ENCODE peak calls at places on chromosomes 1 and 21, in nine cellular contexts. I is PC-3; J is OCI-LY7; L is progenitor cell of endocrine pancreas; R is endothelial cell of umbilical vein; P is omental fat pad; S is CD8-positive, alpha-beta T cell; D is pancreas; T is RWPE1. V is an unnamed sample.

GRCh38 chr1:152013664-152014237 is 20.1 kb upstream of the S100A10 start:
- DNase-seq in I (peak), J (peak), L (peak), R (peak), P (no peak), S (no peak), D (no peak), T (no peak), V (no peak)

GRCh38 chr1:30756545-30757195 is 904 bp downstream of the LAPTM5 start:
- DNase-seq in I (peak), J (peak), L (no peak), R (peak), P (peak), S (peak), D (no peak), T (peak), V (peak)

GRCh38 chr1:191912517-191912916 is 245.7 kb upstream of the RGS18 start:
- DNase-seq in I (no peak), J (no peak), L (no peak), R (no peak), P (no peak), S (no peak), D (no peak), T (no peak), V (no peak)

GRCh38 chr21:39386194-39386593 is 37.3 kb upstream of the HMGN1 start:
- DNase-seq in I (no peak), J (no peak), L (no peak), R (no peak), P (no peak), S (peak), D (peak), T (no peak), V (no peak)

GRCh38 chr1:241532173-241532553 is at the start of gene KMO:
- DNase-seq in I (peak), J (no peak), L (no peak), R (peak), P (no peak), S (no peak), D (no peak), T (no peak), V (no peak)

GRCh38 chr1:85344256-85344694 is 67.8 kb upstream of the BCL10 start:
- DNase-seq in I (peak), J (peak), L (no peak), R (no peak), P (no peak), S (no peak), D (peak), T (peak), V (no peak)

GRCh38 chr1:156894001-156894400 is 483 bp downstream of the PEAR1 start:
- DNase-seq in I (no peak), J (no peak), L (no peak), R (peak), P (no peak), S (no peak), D (no peak), T (no peak), V (no peak)

GRCh38 chr1:68217060-68217554 is 15.2 kb downstream of the WLS start:
- DNase-seq in I (no peak), J (no peak), L (no peak), R (no peak), P (no peak), S (no peak), D (no peak), T (no peak), V (no peak)

GRCh38 chr1:28775121-28775942 is 36.6 kb upstream of the OPRD1 start:
- DNase-seq in I (no peak), J (no peak), L (peak), R (peak), P (peak), S (peak), D (peak), T (peak), V (no peak)

GRCh38 chr1:32179193-32179442 is 357 bp upstream of the TXLNA start:
- DNase-seq in I (no peak), J (no peak), L (no peak), R (no peak), P (no peak), S (no peak), D (no peak), T (no peak), V (no peak)

GRCh38 chr21:42160950-42161225 is 58.1 kb upstream of the ABCG1 start:
- DNase-seq in I (no peak), J (no peak), L (no peak), R (no peak), P (no peak), S (no peak), D (no peak), T (no peak), V (no peak)

GRCh38 chr1:176141449-176141848 is 65.6 kb downstream of the COP1 start:
- DNase-seq in I (no peak), J (no peak), L (no peak), R (no peak), P (no peak), S (no peak), D (no peak), T (no peak), V (no peak)

GRCh38 chr1:151130837-151131586 is 15.4 kb downstream of the SEMA6C start:
- DNase-seq in I (no peak), J (no peak), L (peak), R (peak), P (peak), S (peak), D (peak), T (peak), V (peak)

GRCh38 chr1:89274431-89274857 is 1.8 kb upstream of the GBP5 start:
- DNase-seq in I (peak), J (no peak), L (no peak), R (no peak), P (no peak), S (no peak), D (no peak), T (peak), V (peak)

GRCh38 chr1:181396171-181396670 is 87.1 kb upstream of the CACNA1E start:
- DNase-seq in I (no peak), J (no peak), L (no peak), R (no peak), P (no peak), S (peak), D (no peak), T (no peak), V (no peak)

GRCh38 chr1:164912290-164912689 is 353.3 kb downstream of the PBX1 start:
- DNase-seq in I (no peak), J (no peak), L (no peak), R (no peak), P (no peak), S (no peak), D (no peak), T (no peak), V (no peak)

GRCh38 chr1:231934797-231935196 is 308.2 kb downstream of the DISC1 start:
- DNase-seq in I (peak), J (no peak), L (no peak), R (peak), P (no peak), S (no peak), D (no peak), T (peak), V (no peak)

GRCh38 chr21:28633803-28634572 is 358.7 kb downstream of the LTN1 start:
- DNase-seq in I (peak), J (no peak), L (no peak), R (peak), P (no peak), S (no peak), D (no peak), T (peak), V (no peak)

GRCh38 chr1:87329756-87330200 is 1.1 kb downstream of the LMO4 start:
- DNase-seq in I (peak), J (no peak), L (no peak), R (peak), P (no peak), S (no peak), D (no peak), T (no peak), V (no peak)

GRCh38 chr1:31509124-31510072 is 66.9 kb upstream of the TINAGL1 start:
- DNase-seq in I (no peak), J (no peak), L (no peak), R (no peak), P (no peak), S (no peak), D (no peak), T (no peak), V (no peak)

GRCh38 chr1:157347508-157347907 is 204.8 kb downstream of the FCRL5 start:
- DNase-seq in I (no peak), J (no peak), L (no peak), R (no peak), P (no peak), S (no peak), D (no peak), T (no peak), V (no peak)

GRCh38 chr1:232952514-232953175 is 2.2 kb downstream of the NTPCR start:
- DNase-seq in I (peak), J (peak), L (peak), R (peak), P (no peak), S (peak), D (no peak), T (peak), V (no peak)

GRCh38 chr1:94553323-94553730 is 11.8 kb upstream of the F3 start:
- DNase-seq in I (peak), J (no peak), L (no peak), R (no peak), P (no peak), S (no peak), D (no peak), T (no peak), V (no peak)

GRCh38 chr1:189859385-189859977 is 618.2 kb downstream of the BRINP3 start:
- DNase-seq in I (peak), J (peak), L (no peak), R (no peak), P (no peak), S (no peak), D (no peak), T (peak), V (no peak)

GRCh38 chr21:33846141-33846540 is 69.5 kb downstream of the ATP5PO start:
- DNase-seq in I (no peak), J (no peak), L (no peak), R (no peak), P (no peak), S (no peak), D (no peak), T (no peak), V (no peak)

DNA sequence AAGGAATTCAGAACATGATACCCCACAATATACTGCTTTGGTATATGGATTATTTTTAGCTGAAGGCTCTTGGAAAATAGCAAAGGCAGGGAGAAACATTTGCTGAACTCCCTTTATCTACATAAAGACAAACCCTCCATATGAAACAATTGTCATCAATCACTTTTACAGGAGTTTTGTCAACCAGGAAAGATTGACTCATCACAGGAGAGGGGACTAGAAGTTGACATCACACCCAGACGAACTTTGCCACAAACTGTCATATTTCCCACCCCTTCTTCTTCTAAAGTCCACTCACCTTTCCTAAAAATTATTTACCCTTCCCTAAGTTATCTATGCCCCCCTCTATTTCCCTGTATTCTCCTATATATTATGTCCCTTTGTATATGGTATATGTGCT is 47.9 kb downstream of the RBM11 start:
- DNase-seq in I (peak), J (no peak), L (no peak), R (no peak), P (no peak), S (no peak), D (no peak), T (no peak), V (no peak)
- TF ChIP-seq CTCF in I (no peak), J (no peak), L (no peak), R (no peak), P (no peak), S (no peak), D (no peak), T (no peak), V (no peak)

DNA sequence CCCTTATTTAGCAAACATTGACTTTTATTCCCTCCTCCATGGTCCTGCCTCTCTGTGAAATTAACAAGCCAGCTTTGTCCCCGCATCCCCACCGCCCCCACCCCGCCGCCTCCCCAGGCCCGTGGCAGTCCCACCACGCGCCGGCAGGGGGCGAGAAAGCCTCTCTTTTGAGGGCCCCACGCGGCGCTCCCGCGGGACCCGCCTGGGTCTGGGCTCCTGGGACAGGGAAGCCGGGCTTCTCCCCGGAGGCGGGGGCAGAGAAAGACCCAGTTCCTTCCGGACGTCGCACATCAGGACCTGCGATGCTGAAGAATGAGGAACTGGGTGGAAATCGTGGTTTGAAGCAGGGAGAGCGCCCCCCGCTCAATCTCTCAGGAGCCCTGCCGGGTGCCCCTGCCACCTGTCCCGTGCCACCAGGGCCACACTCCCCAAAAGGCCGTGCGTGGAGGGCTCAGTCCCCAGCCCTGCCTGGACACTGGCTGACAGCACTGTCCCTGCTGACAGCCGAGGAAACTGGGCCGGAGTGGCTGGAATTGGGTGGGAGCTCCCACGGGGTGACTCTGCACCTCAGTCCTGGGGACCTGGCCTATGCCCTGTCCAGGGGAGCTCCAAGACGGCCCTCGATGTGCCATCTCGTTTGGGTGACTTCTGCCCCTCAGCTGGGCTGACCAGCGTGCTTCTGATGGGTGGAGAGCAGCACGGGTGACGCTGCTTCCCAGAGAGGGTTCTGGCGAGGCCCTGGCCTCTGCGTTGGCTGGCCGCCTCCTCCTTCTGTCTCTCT is 8.6 kb upstream of the ACTRT2 start:
- DNase-seq in I (peak), J (peak), L (peak), R (no peak), P (peak), S (peak), D (no peak), T (peak), V (no peak)
- TF ChIP-seq CTCF in I (peak), J (peak), L (peak), R (peak), P (no peak), S (peak), D (peak), T (peak), V (peak)

GRCh38 chr1:25590096-25590824 is 26.3 kb upstream of the MAN1C1 start:
- DNase-seq in I (no peak), J (no peak), L (no peak), R (peak), P (no peak), S (no peak), D (no peak), T (no peak), V (no peak)
- TF ChIP-seq CTCF in I (no peak), J (peak), L (peak), R (no peak), P (no peak), S (no peak), D (no peak), T (no peak), V (peak)

GRCh38 chr1:230760360-230760827 is 13.2 kb downstream of the CAPN9 start:
- DNase-seq in I (peak), J (peak), L (no peak), R (no peak), P (no peak), S (no peak), D (no peak), T (no peak), V (no peak)
- TF ChIP-seq CTCF in I (peak), J (peak), L (no peak), R (no peak), P (no peak), S (no peak), D (no peak), T (no peak), V (no peak)